ENCODE peak calls at places on chromosomes 5 and 9, in eight cellular contexts. P is MM.1S; S is uterus; V is endothelial cell of umbilical vein; X is CD8-positive, alpha-beta T cell; W is upper lobe of left lung; H is brain microvascular endothelial cell; D is sigmoid colon. F is an unnamed sample.

GRCh38 chr9:96293481-96293880 is 8.5 kb downstream of the HSD17B3 start:
- DNase-seq in V (peak; percentile 36), H (peak; percentile 33), X (no peak), W (no peak), S (no peak), D (no peak), P (no peak), F (peak; percentile 77)

GRCh38 chr5:149932445-149933350 is 11.9 kb downstream of the PDE6A start:
- DNase-seq in X (no peak), D (no peak), W (no peak), P (no peak), H (no peak), S (peak; percentile 18), V (no peak), F (no peak)

GRCh38 chr9:125462766-125463384 is 201.2 kb downstream of the GAPVD1 start:
- DNase-seq in X (no peak), W (no peak), S (no peak), D (no peak), V (peak; percentile 16), P (no peak), H (no peak), F (no peak)

GRCh38 chr5:35902032-35902681 is 36.3 kb downstream of the CAPSL start:
- DNase-seq in D (no peak), V (no peak), X (no peak), W (no peak), P (no peak), H (peak; percentile 12), S (no peak), F (peak; percentile 12)

GRCh38 chr5:179914032-179914755 is 6.5 kb upstream of the TBC1D9B start:
- DNase-seq in S (no peak), W (peak; percentile 56), X (no peak), D (no peak), V (no peak), H (peak; percentile 18), P (no peak), F (peak; percentile 95)

GRCh38 chr9:29044959-29045358 is 1471.7 kb upstream of the C9orf72 start:
- DNase-seq in V (no peak), X (no peak), H (no peak), W (no peak), S (no peak), P (no peak), D (no peak), F (peak; percentile 97)

GRCh38 chr5:110853267-110853666 is 114.5 kb downstream of the SLC25A46 start:
- DNase-seq in S (no peak), W (no peak), P (no peak), V (no peak), D (no peak), H (peak; percentile 14), X (no peak), F (peak; percentile 95)

GRCh38 chr5:158840193-158840592 is 259.5 kb downstream of the EBF1 start:
- DNase-seq in S (no peak), W (no peak), P (no peak), H (no peak), V (no peak), X (no peak), D (no peak), F (no peak)

GRCh38 chr5:181221105-181221791 is 1.8 kb upstream of the TRIM41 start:
- DNase-seq in X (no peak), P (peak; percentile 21), D (no peak), S (no peak), V (no peak), W (peak; percentile 25), H (no peak), F (no peak)

GRCh38 chr5:102540251-102540812 is 41.5 kb upstream of the SLCO6A1 start:
- DNase-seq in D (no peak), S (no peak), P (no peak), X (no peak), V (no peak), H (no peak), W (no peak), F (no peak)

GRCh38 chr5:154478224-154478565 is at the start of gene HAND1:
- DNase-seq in P (no peak), H (no peak), X (no peak), W (peak; percentile 36), V (peak; percentile 34), S (peak; percentile 27), D (peak; percentile 98), F (peak; percentile 35)

GRCh38 chr9:35618854-35619799 is 914 bp upstream of the CD72 start:
- DNase-seq in W (peak; percentile 79), V (no peak), H (no peak), D (no peak), S (no peak), P (no peak), X (peak; percentile 18), F (no peak)

GRCh38 chr9:35616681-35617459 is 1.3 kb downstream of the CD72 start:
- DNase-seq in W (peak; percentile 89), H (peak; percentile 43), S (peak; percentile 64), V (peak; percentile 27), D (peak; percentile 89), X (peak; percentile 53), P (peak; percentile 52), F (peak; percentile 36)

GRCh38 chr9:35617548-35617947 is 665 bp downstream of the CD72 start:
- DNase-seq in X (no peak), S (no peak), W (no peak), P (no peak), V (no peak), D (no peak), H (no peak), F (no peak)

GRCh38 chr9:35618325-35618727 is at the start of gene CD72:
- DNase-seq in P (no peak), V (no peak), W (no peak), X (no peak), H (no peak), S (no peak), D (no peak), F (no peak)

DNA sequence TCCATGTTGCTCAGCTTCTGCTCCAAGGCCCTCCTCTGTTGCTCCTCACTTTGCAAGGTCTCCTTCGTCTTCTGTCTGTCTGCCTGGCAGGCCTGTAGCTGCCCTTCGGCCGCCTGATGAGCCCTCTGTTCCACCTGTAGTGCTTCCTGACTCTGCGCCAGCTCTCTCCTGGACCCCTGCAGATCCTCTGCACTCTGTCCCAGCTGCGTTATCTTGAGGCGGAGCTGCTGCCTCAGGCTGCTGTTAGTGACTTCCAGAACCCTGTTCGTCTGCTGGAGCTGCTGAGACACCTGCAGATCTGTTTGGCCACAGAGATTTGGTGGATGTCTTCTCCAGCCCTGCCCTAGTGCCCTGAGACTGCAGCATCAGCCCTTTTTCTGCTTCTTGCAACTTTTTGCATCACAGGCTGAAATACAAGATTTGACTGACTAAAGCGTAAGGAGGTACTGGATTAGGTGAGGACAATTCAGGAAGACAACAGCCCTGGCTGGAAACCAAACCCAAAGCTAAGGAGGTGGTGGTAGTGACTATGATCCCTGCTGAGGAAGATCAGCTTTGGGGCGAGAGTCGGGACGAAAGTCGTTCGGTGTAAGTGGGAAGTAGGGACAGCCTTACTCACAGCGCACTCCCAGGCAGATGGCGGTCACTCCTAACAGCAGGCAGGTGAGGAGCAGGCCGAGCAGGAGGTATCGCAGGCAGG is 2.1 kb downstream of the CD72 start:
- DNase-seq in D (no peak), S (no peak), H (no peak), V (no peak), X (no peak), P (no peak), W (no peak), F (no peak)
- H3K4me3 ChIP-seq in D (no peak overlapping the region), S (no peak overlapping the region), H (no peak overlapping the region), V (no peak overlapping the region), X (peak overlapping the region; percentile 44), P (no peak overlapping the region), W (no peak overlapping the region), F (no peak overlapping the region)

GRCh38 chr9:78606011-78606410 is 309.1 kb downstream of the PSAT1 start:
- DNase-seq in P (no peak), D (no peak), H (no peak), X (no peak), W (no peak), S (no peak), V (peak; percentile 29), F (no peak)
- TF ChIP-seq CTCF in P (no peak), D (no peak), H (no peak), X (no peak), W (no peak), S (no peak), V (no peak), F (no peak)

GRCh38 chr5:76691470-76692273 is 24.3 kb upstream of the F2R start:
- DNase-seq in D (no peak), W (no peak), V (peak; percentile 98), H (peak; percentile 64), X (no peak), S (no peak), P (no peak), F (peak; percentile 30)
- H3K36me3 ChIP-seq in D (no peaks in the 10 kb centered on the region), W (no peaks in the 10 kb centered on the region), V (no peaks in the 10 kb centered on the region), H (no peaks in the 10 kb centered on the region), X (peaks cover 22% of the 10 kb centered on the region), S (no peaks in the 10 kb centered on the region), P (no peaks in the 10 kb centered on the region), F (no peaks in the 10 kb centered on the region)

DNA sequence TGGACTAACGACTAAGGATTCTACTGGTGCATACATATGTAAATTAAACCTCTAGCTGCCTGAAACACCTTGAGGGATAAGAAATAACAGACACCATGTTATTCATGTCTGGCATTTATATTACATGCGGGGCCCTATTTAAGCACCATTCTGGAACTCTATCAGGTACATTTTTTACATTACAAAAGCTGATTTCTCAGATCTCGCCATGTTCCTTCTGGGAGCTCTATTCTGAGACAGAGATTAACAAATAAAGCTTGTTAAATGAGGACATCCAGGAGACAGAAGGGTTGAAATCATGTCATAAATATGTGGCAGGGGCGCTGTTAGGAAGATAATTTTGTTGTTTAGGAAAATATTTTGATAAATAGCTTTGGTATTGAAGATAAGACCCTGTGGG is 93.4 kb upstream of the SLIT3 start:
- DNase-seq in P (no peak), X (no peak), V (no peak), W (no peak), H (no peak), D (no peak), S (no peak), F (no peak)
- H3K4me3 ChIP-seq in P (no peak overlapping the region), X (no peak overlapping the region), V (no peak overlapping the region), W (no peak overlapping the region), H (no peak overlapping the region), D (no peak overlapping the region), S (no peak overlapping the region), F (no peak overlapping the region)

DNA sequence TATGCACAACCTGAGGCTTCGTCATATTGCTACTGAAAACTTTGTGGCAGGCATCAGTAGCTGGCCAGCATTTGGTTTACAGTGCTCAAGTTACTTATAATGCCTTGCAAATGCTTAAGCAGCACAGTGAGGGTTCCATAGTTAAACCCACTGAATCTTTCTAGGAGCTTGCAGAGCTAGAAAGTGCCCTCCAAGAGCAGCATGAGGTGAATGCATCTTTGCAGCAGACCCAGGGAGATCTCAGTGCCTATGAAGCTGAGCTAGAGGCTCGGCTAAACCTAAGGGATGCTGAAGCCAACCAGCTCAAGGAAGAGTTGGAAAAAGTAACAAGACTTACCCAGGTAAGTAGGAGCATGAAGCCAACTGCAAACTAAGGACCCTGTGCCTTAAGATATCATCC is 60.9 kb downstream of the CNTRL start:
- DNase-seq in W (no peak), H (no peak), D (no peak), V (no peak), X (no peak), P (no peak), S (no peak), F (no peak)
- TF ChIP-seq CTCF in W (no peak), H (no peak), D (no peak), V (no peak), X (no peak), P (no peak), S (no peak), F (no peak)

GRCh38 chr9:137181680-137182079 is 6.7 kb downstream of the ANAPC2 start:
- DNase-seq in V (no peak), H (no peak), S (no peak), W (no peak), D (no peak), X (no peak), P (no peak), F (no peak)
- H3K36me3 ChIP-seq in V (peaks cover 56% of the 10 kb centered on the region), H (peaks cover 50% of the 10 kb centered on the region), S (no peaks in the 10 kb centered on the region), W (peaks cover 31% of the 10 kb centered on the region), D (peaks cover 52% of the 10 kb centered on the region), X (peaks cover 35% of the 10 kb centered on the region), P (no peaks in the 10 kb centered on the region), F (peaks cover 34% of the 10 kb centered on the region)

F was measured in bronchial epithelial cell.